ENCODE peak calls at places on chromosomes 12 and 14, in nine cellular contexts. One of them, this sample, is unnamed.

GRCh38 chr14:64438181-64438839 is 27.0 kb upstream of the AKAP5 start:
- DNase-seq in CD8-positive, alpha-beta memory T cell: no peak
- DNase-seq in right atrium auricular region: no peak
- DNase-seq in astrocyte: peak; percentile 94
- DNase-seq in left lung: no peak
- DNase-seq in heart left ventricle: no peak
- DNase-seq in lower lobe of right lung: no peak
- DNase-seq in sigmoid colon: no peak
- DNase-seq in fibroblast of lung: peak; percentile 76
- DNase-seq in this sample: no peak

GRCh38 chr12:67650127-67650495 is 1.6 kb downstream of the DYRK2 start:
- DNase-seq in right atrium auricular region: no peak
- DNase-seq in left lung: peak; percentile 47
- DNase-seq in sigmoid colon: no peak
- DNase-seq in fibroblast of lung: peak; percentile 18
- DNase-seq in lower lobe of right lung: no peak
- DNase-seq in CD8-positive, alpha-beta memory T cell: peak; percentile 25
- DNase-seq in heart left ventricle: peak; percentile 65
- DNase-seq in astrocyte: no peak
- DNase-seq in this sample: peak; percentile 11

GRCh38 chr12:113014565-113014964 is 36.2 kb downstream of the OAS2 start:
- DNase-seq in astrocyte: no peak
- DNase-seq in right atrium auricular region: no peak
- DNase-seq in heart left ventricle: no peak
- DNase-seq in CD8-positive, alpha-beta memory T cell: no peak
- DNase-seq in fibroblast of lung: no peak
- DNase-seq in sigmoid colon: no peak
- DNase-seq in left lung: no peak
- DNase-seq in lower lobe of right lung: no peak
- DNase-seq in this sample: no peak

GRCh38 chr14:32458720-32459119 is 129.6 kb downstream of the AKAP6 start:
- DNase-seq in left lung: no peak
- DNase-seq in fibroblast of lung: no peak
- DNase-seq in sigmoid colon: no peak
- DNase-seq in lower lobe of right lung: no peak
- DNase-seq in right atrium auricular region: no peak
- DNase-seq in CD8-positive, alpha-beta memory T cell: no peak
- DNase-seq in astrocyte: no peak
- DNase-seq in heart left ventricle: no peak
- DNase-seq in this sample: no peak

GRCh38 chr14:79136437-79137430 is 966.6 kb downstream of the NRXN3 start:
- DNase-seq in fibroblast of lung: no peak
- DNase-seq in CD8-positive, alpha-beta memory T cell: no peak
- DNase-seq in astrocyte: peak; percentile 18
- DNase-seq in heart left ventricle: no peak
- DNase-seq in lower lobe of right lung: no peak
- DNase-seq in left lung: peak; percentile 13
- DNase-seq in sigmoid colon: no peak
- DNase-seq in right atrium auricular region: no peak
- DNase-seq in this sample: no peak

GRCh38 chr12:71938728-71939385 is at the start of gene TPH2:
- DNase-seq in CD8-positive, alpha-beta memory T cell: peak; percentile 26
- DNase-seq in heart left ventricle: peak; percentile 35
- DNase-seq in right atrium auricular region: no peak
- DNase-seq in astrocyte: peak; percentile 34
- DNase-seq in fibroblast of lung: peak; percentile 58
- DNase-seq in lower lobe of right lung: peak; percentile 56
- DNase-seq in sigmoid colon: no peak
- DNase-seq in left lung: no peak
- DNase-seq in this sample: no peak

GRCh38 chr14:91264151-91265150 is 19.9 kb upstream of the GPR68 start:
- DNase-seq in sigmoid colon: no peak
- DNase-seq in right atrium auricular region: no peak
- DNase-seq in left lung: peak; percentile 90
- DNase-seq in CD8-positive, alpha-beta memory T cell: no peak
- DNase-seq in lower lobe of right lung: peak; percentile 60
- DNase-seq in astrocyte: no peak
- DNase-seq in heart left ventricle: peak; percentile 37
- DNase-seq in fibroblast of lung: no peak
- DNase-seq in this sample: no peak

GRCh38 chr12:88272456-88272855 is 130.3 kb downstream of the TMTC3 start:
- DNase-seq in heart left ventricle: no peak
- DNase-seq in fibroblast of lung: no peak
- DNase-seq in CD8-positive, alpha-beta memory T cell: no peak
- DNase-seq in sigmoid colon: no peak
- DNase-seq in left lung: no peak
- DNase-seq in astrocyte: peak; percentile 0
- DNase-seq in lower lobe of right lung: no peak
- DNase-seq in right atrium auricular region: no peak
- DNase-seq in this sample: no peak

GRCh38 chr14:55807536-55807935 is 227.5 kb downstream of the KTN1 start:
- DNase-seq in lower lobe of right lung: no peak
- DNase-seq in astrocyte: no peak
- DNase-seq in CD8-positive, alpha-beta memory T cell: no peak
- DNase-seq in left lung: no peak
- DNase-seq in sigmoid colon: no peak
- DNase-seq in fibroblast of lung: peak; percentile 5
- DNase-seq in heart left ventricle: no peak
- DNase-seq in right atrium auricular region: no peak
- DNase-seq in this sample: no peak

GRCh38 chr14:68820119-68820518 is 27.3 kb upstream of the ZFP36L1 start:
- DNase-seq in lower lobe of right lung: no peak
- DNase-seq in astrocyte: no peak
- DNase-seq in heart left ventricle: no peak
- DNase-seq in sigmoid colon: no peak
- DNase-seq in fibroblast of lung: no peak
- DNase-seq in left lung: no peak
- DNase-seq in CD8-positive, alpha-beta memory T cell: no peak
- DNase-seq in right atrium auricular region: no peak
- DNase-seq in this sample: no peak

DNA sequence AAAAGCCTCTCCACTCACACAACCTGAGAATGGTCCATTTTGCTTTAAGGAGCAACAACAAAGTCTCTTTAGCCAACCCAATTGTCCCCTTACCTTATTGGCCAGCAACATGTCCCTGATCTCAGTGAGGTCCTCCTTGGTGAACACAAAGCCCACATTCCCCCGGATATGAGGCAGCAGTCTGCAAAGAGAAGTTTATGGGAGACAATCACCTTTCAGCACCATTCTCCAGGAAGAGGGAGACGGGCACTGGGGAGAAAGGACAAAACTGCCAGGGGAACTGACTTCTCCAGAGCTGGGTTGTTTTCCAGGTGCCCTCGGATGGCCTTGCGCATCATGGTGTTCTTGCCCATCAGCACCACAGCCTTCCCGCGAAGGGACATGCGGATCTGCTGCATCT is 1.9 kb downstream of the RPLP0 start:
- DNase-seq in left lung: no peak
- DNase-seq in heart left ventricle: no peak
- DNase-seq in sigmoid colon: no peak
- DNase-seq in astrocyte: no peak
- DNase-seq in fibroblast of lung: no peak
- DNase-seq in lower lobe of right lung: no peak
- DNase-seq in right atrium auricular region: no peak
- DNase-seq in CD8-positive, alpha-beta memory T cell: no peak
- DNase-seq in this sample: no peak
- H3K36me3 ChIP-seq in left lung: peaks cover 44% of the 10 kb centered on the region
- H3K36me3 ChIP-seq in heart left ventricle: peaks cover 16% of the 10 kb centered on the region
- H3K36me3 ChIP-seq in sigmoid colon: peaks cover 30% of the 10 kb centered on the region
- H3K36me3 ChIP-seq in astrocyte: peaks cover 38% of the 10 kb centered on the region
- H3K36me3 ChIP-seq in fibroblast of lung: peaks cover 17% of the 10 kb centered on the region
- H3K36me3 ChIP-seq in lower lobe of right lung: peaks cover 39% of the 10 kb centered on the region
- H3K36me3 ChIP-seq in right atrium auricular region: peaks cover 39% of the 10 kb centered on the region
- H3K36me3 ChIP-seq in CD8-positive, alpha-beta memory T cell: peaks cover 41% of the 10 kb centered on the region
- H3K36me3 ChIP-seq in this sample: peaks cover 17% of the 10 kb centered on the region

DNA sequence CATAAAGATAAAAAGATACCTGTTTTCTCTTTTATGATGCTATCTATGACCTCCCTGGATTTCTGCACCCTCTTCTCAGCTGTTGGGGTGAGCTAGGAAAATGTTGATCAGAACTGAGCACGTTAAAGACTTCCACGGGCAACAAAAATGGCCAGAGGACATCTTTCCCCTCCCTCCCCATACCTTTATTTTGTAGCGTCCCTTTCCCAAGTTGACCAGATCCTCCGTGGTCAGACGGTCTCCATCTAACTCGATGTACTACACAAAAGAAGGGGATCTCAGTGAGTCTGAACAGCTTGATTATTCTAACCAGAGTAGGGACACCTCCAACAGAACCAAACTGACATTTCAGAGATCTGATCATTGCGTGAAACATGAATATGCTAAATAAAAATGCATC is 2.2 kb downstream of the HAL start:
- DNase-seq in lower lobe of right lung: no peak
- DNase-seq in heart left ventricle: no peak
- DNase-seq in CD8-positive, alpha-beta memory T cell: no peak
- DNase-seq in fibroblast of lung: no peak
- DNase-seq in astrocyte: no peak
- DNase-seq in left lung: no peak
- DNase-seq in right atrium auricular region: no peak
- DNase-seq in sigmoid colon: no peak
- DNase-seq in this sample: no peak
- H3K4me3 ChIP-seq in lower lobe of right lung: no peak overlapping the region
- H3K4me3 ChIP-seq in heart left ventricle: no peak overlapping the region
- H3K4me3 ChIP-seq in CD8-positive, alpha-beta memory T cell: no peak overlapping the region
- H3K4me3 ChIP-seq in fibroblast of lung: no peak overlapping the region
- H3K4me3 ChIP-seq in astrocyte: no peak overlapping the region
- H3K4me3 ChIP-seq in left lung: no peak overlapping the region
- H3K4me3 ChIP-seq in right atrium auricular region: no peak overlapping the region
- H3K4me3 ChIP-seq in sigmoid colon: no peak overlapping the region
- H3K4me3 ChIP-seq in this sample: no peak overlapping the region

GRCh38 chr12:120696599-120696998 is 9.7 kb downstream of the MLEC start:
- DNase-seq in heart left ventricle: no peak
- DNase-seq in sigmoid colon: no peak
- DNase-seq in lower lobe of right lung: no peak
- DNase-seq in astrocyte: no peak
- DNase-seq in right atrium auricular region: no peak
- DNase-seq in fibroblast of lung: no peak
- DNase-seq in left lung: no peak
- DNase-seq in CD8-positive, alpha-beta memory T cell: no peak
- DNase-seq in this sample: no peak
- H3K36me3 ChIP-seq in heart left ventricle: peaks cover 27% of the 10 kb centered on the region
- H3K36me3 ChIP-seq in sigmoid colon: peaks cover 32% of the 10 kb centered on the region
- H3K36me3 ChIP-seq in lower lobe of right lung: peaks cover 87% of the 10 kb centered on the region
- H3K36me3 ChIP-seq in astrocyte: peaks cover 49% of the 10 kb centered on the region
- H3K36me3 ChIP-seq in right atrium auricular region: peaks cover 75% of the 10 kb centered on the region
- H3K36me3 ChIP-seq in fibroblast of lung: peaks cover 18% of the 10 kb centered on the region
- H3K36me3 ChIP-seq in left lung: peaks cover 77% of the 10 kb centered on the region
- H3K36me3 ChIP-seq in CD8-positive, alpha-beta memory T cell: peaks cover 67% of the 10 kb centered on the region
- H3K36me3 ChIP-seq in this sample: peaks cover 52% of the 10 kb centered on the region

GRCh38 chr12:133201888-133202287 is 20.6 kb downstream of the ZNF268 start:
- DNase-seq in lower lobe of right lung: no peak
- DNase-seq in fibroblast of lung: no peak
- DNase-seq in left lung: no peak
- DNase-seq in sigmoid colon: no peak
- DNase-seq in right atrium auricular region: no peak
- DNase-seq in heart left ventricle: no peak
- DNase-seq in astrocyte: no peak
- DNase-seq in CD8-positive, alpha-beta memory T cell: no peak
- DNase-seq in this sample: no peak
- H3K4me3 ChIP-seq in lower lobe of right lung: no peak overlapping the region
- H3K4me3 ChIP-seq in fibroblast of lung: no peak overlapping the region
- H3K4me3 ChIP-seq in left lung: no peak overlapping the region
- H3K4me3 ChIP-seq in sigmoid colon: no peak overlapping the region
- H3K4me3 ChIP-seq in right atrium auricular region: no peak overlapping the region
- H3K4me3 ChIP-seq in heart left ventricle: no peak overlapping the region
- H3K4me3 ChIP-seq in astrocyte: no peak overlapping the region
- H3K4me3 ChIP-seq in CD8-positive, alpha-beta memory T cell: no peak overlapping the region
- H3K4me3 ChIP-seq in this sample: no peak overlapping the region

GRCh38 chr14:50920482-50921225 is 23.6 kb downstream of the PYGL start:
- DNase-seq in fibroblast of lung: peak; percentile 78
- DNase-seq in CD8-positive, alpha-beta memory T cell: no peak
- DNase-seq in heart left ventricle: no peak
- DNase-seq in lower lobe of right lung: no peak
- DNase-seq in astrocyte: peak; percentile 90
- DNase-seq in left lung: no peak
- DNase-seq in right atrium auricular region: no peak
- DNase-seq in sigmoid colon: no peak
- DNase-seq in this sample: no peak

GRCh38 chr14:50917449-50917848 is 26.8 kb downstream of the PYGL start:
- DNase-seq in lower lobe of right lung: no peak
- DNase-seq in CD8-positive, alpha-beta memory T cell: no peak
- DNase-seq in fibroblast of lung: no peak
- DNase-seq in astrocyte: no peak
- DNase-seq in right atrium auricular region: no peak
- DNase-seq in left lung: no peak
- DNase-seq in sigmoid colon: no peak
- DNase-seq in heart left ventricle: no peak
- DNase-seq in this sample: no peak
- H3K36me3 ChIP-seq in lower lobe of right lung: peaks cover 71% of the 10 kb centered on the region
- H3K36me3 ChIP-seq in CD8-positive, alpha-beta memory T cell: no peaks in the 10 kb centered on the region
- H3K36me3 ChIP-seq in fibroblast of lung: peaks cover 2% of the 10 kb centered on the region
- H3K36me3 ChIP-seq in astrocyte: peaks cover 4% of the 10 kb centered on the region
- H3K36me3 ChIP-seq in right atrium auricular region: peaks cover 38% of the 10 kb centered on the region
- H3K36me3 ChIP-seq in left lung: peaks cover 96% of the 10 kb centered on the region
- H3K36me3 ChIP-seq in sigmoid colon: peaks cover 18% of the 10 kb centered on the region
- H3K36me3 ChIP-seq in heart left ventricle: no peaks in the 10 kb centered on the region
- H3K36me3 ChIP-seq in this sample: no peaks in the 10 kb centered on the region

GRCh38 chr12:11666131-11666530 is 16.7 kb downstream of the ETV6 start:
- DNase-seq in lower lobe of right lung: no peak
- DNase-seq in astrocyte: no peak
- DNase-seq in sigmoid colon: no peak
- DNase-seq in left lung: no peak
- DNase-seq in heart left ventricle: no peak
- DNase-seq in CD8-positive, alpha-beta memory T cell: no peak
- DNase-seq in right atrium auricular region: no peak
- DNase-seq in fibroblast of lung: no peak
- DNase-seq in this sample: no peak
- H3K4me3 ChIP-seq in lower lobe of right lung: no peak overlapping the region
- H3K4me3 ChIP-seq in astrocyte: no peak overlapping the region
- H3K4me3 ChIP-seq in sigmoid colon: no peak overlapping the region
- H3K4me3 ChIP-seq in left lung: no peak overlapping the region
- H3K4me3 ChIP-seq in heart left ventricle: no peak overlapping the region
- H3K4me3 ChIP-seq in CD8-positive, alpha-beta memory T cell: no peak overlapping the region
- H3K4me3 ChIP-seq in right atrium auricular region: no peak overlapping the region
- H3K4me3 ChIP-seq in fibroblast of lung: no peak overlapping the region
- H3K4me3 ChIP-seq in this sample: no peak overlapping the region

GRCh38 chr14:31154956-31155355 is 52.6 kb downstream of the HECTD1 start:
- DNase-seq in astrocyte: peak; percentile 4
- DNase-seq in right atrium auricular region: no peak
- DNase-seq in heart left ventricle: no peak
- DNase-seq in CD8-positive, alpha-beta memory T cell: no peak
- DNase-seq in lower lobe of right lung: no peak
- DNase-seq in sigmoid colon: no peak
- DNase-seq in fibroblast of lung: peak; percentile 35
- DNase-seq in left lung: no peak
- DNase-seq in this sample: no peak
- H3K36me3 ChIP-seq in astrocyte: peaks cover 24% of the 10 kb centered on the region
- H3K36me3 ChIP-seq in right atrium auricular region: peaks cover 61% of the 10 kb centered on the region
- H3K36me3 ChIP-seq in heart left ventricle: peaks cover 29% of the 10 kb centered on the region
- H3K36me3 ChIP-seq in CD8-positive, alpha-beta memory T cell: peaks cover 13% of the 10 kb centered on the region
- H3K36me3 ChIP-seq in lower lobe of right lung: peaks cover 98% of the 10 kb centered on the region
- H3K36me3 ChIP-seq in sigmoid colon: peaks cover 12% of the 10 kb centered on the region
- H3K36me3 ChIP-seq in fibroblast of lung: peaks cover 1% of the 10 kb centered on the region
- H3K36me3 ChIP-seq in left lung: peaks cover 97% of the 10 kb centered on the region
- H3K36me3 ChIP-seq in this sample: peaks cover 10% of the 10 kb centered on the region